ENCODE peak calls at places on chromosomes 6 and 20, in four cellular contexts. R is heart left ventricle, Y is sigmoid colon, U is A549. W is an unnamed sample.

GRCh38 chr20:46148313-46149213 is 30.4 kb downstream of the CD40 start:
- DNase-seq in U (no peak), R (no peak), Y (no peak), W (no peak)

GRCh38 chr6:26270903-26271639 is 93.9 kb upstream of the BTN3A2 start:
- DNase-seq in U (no peak), R (peak), Y (peak), W (peak)

GRCh38 chr6:53728570-53729194 is 63.1 kb upstream of the KLHL31 start:
- DNase-seq in Y (no peak), U (peak), R (no peak), W (peak)

GRCh38 chr6:10433322-10433721 is 18.4 kb upstream of the TFAP2A start:
- DNase-seq in U (no peak), R (no peak), Y (no peak), W (no peak)

GRCh38 chr6:30981942-30982772 is 1.4 kb upstream of the MUC21 start:
- DNase-seq in Y (no peak), U (no peak), R (no peak), W (peak)

GRCh38 chr20:49567421-49568256 is at the start of gene PTGIS:
- DNase-seq in Y (peak), U (no peak), R (peak), W (no peak)

GRCh38 chr20:45833883-45834796 is 541 bp downstream of the SNX21 start:
- DNase-seq in R (peak), Y (peak), U (peak), W (peak)

GRCh38 chr20:35626386-35627001 is 10.9 kb downstream of the SPAG4 start:
- DNase-seq in U (no peak), Y (no peak), R (no peak), W (no peak)

GRCh38 chr20:47389867-47390347 is 33.4 kb upstream of the ZMYND8 start:
- DNase-seq in R (no peak), U (peak), Y (no peak), W (no peak)

GRCh38 chr6:4253604-4254211 is 118.3 kb upstream of the ECI2 start:
- DNase-seq in Y (no peak), U (peak), R (peak), W (peak)

GRCh38 chr20:62583424-62583920 is 58.8 kb upstream of the SLCO4A1 start:
- DNase-seq in Y (peak), U (no peak), R (peak), W (peak)

GRCh38 chr20:52461602-52462001 is 270.0 kb upstream of the ZFP64 start:
- DNase-seq in U (no peak), R (no peak), Y (no peak), W (no peak)

GRCh38 chr20:52899221-52899620 is 72.9 kb upstream of the TSHZ2 start:
- DNase-seq in Y (no peak), U (no peak), R (no peak), W (no peak)

GRCh38 chr6:166325383-166326042 is 16.8 kb downstream of the SFT2D1 start:
- DNase-seq in R (no peak), U (no peak), Y (no peak), W (no peak)

GRCh38 chr20:9028419-9028818 is 40.5 kb upstream of the PLCB4 start:
- DNase-seq in R (no peak), Y (no peak), U (no peak), W (no peak)

GRCh38 chr6:33817520-33817919 is 13.7 kb upstream of the MLN start:
- DNase-seq in U (no peak), Y (no peak), R (no peak), W (no peak)

GRCh38 chr6:157099912-157100593 is 223.3 kb downstream of the TMEM242 start:
- DNase-seq in U (no peak), Y (no peak), R (no peak), W (no peak)

GRCh38 chr6:40346241-40346640 is 240.9 kb downstream of the LRFN2 start:
- DNase-seq in Y (peak), U (no peak), R (no peak), W (peak)

GRCh38 chr6:30452736-30453507 is 36.4 kb upstream of the HLA-E start:
- DNase-seq in Y (no peak), U (no peak), R (no peak), W (no peak)

GRCh38 chr6:55882731-55883595 is 7.6 kb upstream of the BMP5 start:
- DNase-seq in U (no peak), Y (no peak), R (no peak), W (no peak)

GRCh38 chr6:132412656-132413500 is 11.6 kb upstream of the MOXD1 start:
- DNase-seq in U (no peak), R (no peak), Y (no peak), W (no peak)

GRCh38 chr20:34708621-34709043 is 4.5 kb downstream of the TP53INP2 start:
- DNase-seq in Y (peak), U (peak), R (peak), W (peak)

GRCh38 chr6:13273931-13274706 is 54.2 kb downstream of the TBC1D7 start:
- DNase-seq in U (no peak), R (peak), Y (no peak), W (peak)

GRCh38 chr6:52551483-52552277 is 25.2 kb downstream of the TRAM2 start:
- DNase-seq in Y (peak), R (peak), U (no peak), W (peak)

GRCh38 chr6:136846046-136846445 is 23.7 kb downstream of the PEX7 start:
- DNase-seq in U (peak), Y (no peak), R (no peak), W (peak)

GRCh38 chr6:36734486-36735060 is 36.9 kb downstream of the RAB44 start:
- DNase-seq in Y (no peak), U (no peak), R (peak), W (no peak)

GRCh38 chr20:56752274-56752673 is 123.2 kb downstream of the TFAP2C start:
- DNase-seq in Y (no peak), R (no peak), U (no peak), W (no peak)

GRCh38 chr6:41640436-41640835 is 2.2 kb downstream of the MDFI start:
- DNase-seq in U (no peak), R (peak), Y (peak), W (no peak)

GRCh38 chr6:70112686-70113570 is 190.0 kb downstream of the COL9A1 start:
- DNase-seq in U (no peak), R (no peak), Y (no peak), W (peak)

GRCh38 chr6:133099573-133099972 is 141.6 kb upstream of the EYA4 start:
- DNase-seq in R (no peak), U (no peak), Y (no peak), W (no peak)

GRCh38 chr6:22613695-22614094 is 44.3 kb downstream of the HDGFL1 start:
- DNase-seq in R (no peak), Y (no peak), U (no peak), W (no peak)

GRCh38 chr20:1875762-1876161 is 19.4 kb upstream of the SIRPA start:
- DNase-seq in R (no peak), Y (no peak), U (no peak), W (no peak)

DNA sequence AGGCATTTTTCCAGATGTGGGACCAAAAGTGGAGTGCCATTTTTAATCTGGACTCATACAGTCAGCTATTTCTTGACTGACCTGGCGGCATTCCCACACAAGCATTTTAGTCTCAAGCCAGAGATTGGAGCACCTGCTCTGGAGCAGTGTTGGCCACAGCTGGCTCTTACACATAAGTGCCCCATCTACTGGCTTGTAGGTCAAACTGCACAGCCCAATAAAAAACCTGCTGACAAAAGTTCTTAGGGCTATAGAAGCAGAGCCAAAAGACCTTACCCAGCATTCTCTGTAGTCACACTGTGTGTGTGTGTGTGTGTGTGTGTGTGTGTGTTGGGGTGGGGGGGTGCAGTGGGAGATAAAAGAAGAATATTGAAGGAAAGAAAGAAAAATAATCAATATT is 38.6 kb upstream of the SENP6 start:
- DNase-seq in Y (no peak), U (peak), R (no peak), W (no peak)
- TF ChIP-seq CTCF in Y (no peak), U (no peak), R (no peak), W (no peak)

GRCh38 chr20:50628853-50629674 is 62.3 kb downstream of the RIPOR3 start:
- DNase-seq in R (no peak), Y (no peak), U (no peak), W (no peak)
- H3K27ac ChIP-seq in R (peak), Y (no peak), U (peak), W (no peak)

DNA sequence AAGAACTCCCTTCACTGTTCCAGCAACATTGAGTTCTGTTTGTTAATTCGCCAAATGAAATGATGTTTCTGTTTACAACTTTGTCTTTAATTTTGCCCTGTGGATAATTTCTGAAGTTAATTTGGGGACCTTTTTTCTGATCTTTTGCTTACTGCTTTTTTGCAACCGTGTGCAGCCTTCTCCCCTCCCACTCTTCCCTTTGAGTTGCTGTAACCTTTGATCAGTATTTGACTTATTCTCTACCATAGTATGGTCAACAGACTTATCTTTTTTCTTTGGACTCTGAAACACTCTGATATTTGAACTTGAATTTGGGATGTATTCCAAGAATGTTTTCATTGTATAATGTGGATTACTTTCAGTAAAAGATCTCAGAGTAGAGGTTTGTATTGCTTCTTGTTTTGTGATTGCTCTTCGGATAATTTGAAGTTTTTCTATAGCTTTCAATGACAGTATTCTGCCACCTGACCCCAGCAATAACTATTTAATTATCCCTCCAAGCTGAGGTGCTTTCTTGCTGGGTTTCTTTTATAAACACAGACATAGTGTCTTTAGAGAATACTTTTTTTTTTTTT is 46.2 kb downstream of the LRRN4 start:
- DNase-seq in Y (no peak), U (no peak), R (no peak), W (no peak)
- TF ChIP-seq POLR2A in Y (no peak), U (no peak), R (no peak), W (no peak)

GRCh38 chr20:36812601-36813000 is 39.0 kb upstream of the DSN1 start:
- DNase-seq in Y (no peak), U (no peak), R (no peak), W (no peak)

GRCh38 chr20:36804425-36804824 is 30.9 kb upstream of the DSN1 start:
- DNase-seq in Y (no peak), R (no peak), U (no peak), W (no peak)

GRCh38 chr20:36805396-36805795 is 31.8 kb upstream of the DSN1 start:
- DNase-seq in R (no peak), U (no peak), Y (no peak), W (no peak)

GRCh38 chr20:36806049-36806448 is 32.5 kb upstream of the DSN1 start:
- DNase-seq in Y (no peak), R (no peak), U (no peak), W (no peak)

GRCh38 chr20:36808317-36809257 is 35.0 kb upstream of the DSN1 start:
- DNase-seq in R (peak), U (peak), Y (peak), W (peak)
- TF ChIP-seq CTCF in R (peak), U (peak), Y (peak), W (no peak)

W was measured in testis.